ENCODE peak calls at places on chromosome 2, in eight cellular contexts. V is non-pigmented ciliary epithelial cell; J is GM12864; Q is GM13976; U is AG10803; K is mesendoderm; R is T-helper 9 cell; G is CD4-positive, alpha-beta T cell. T is an unnamed sample.

GRCh38 chr2:191636235-191636543 is 41.7 kb upstream of the NABP1 start:
- DNase-seq in V (peak), J (no peak), Q (no peak), U (peak), K (peak), R (no peak), G (no peak), T (peak)

GRCh38 chr2:20674309-20674965 is 7.5 kb downstream of the GDF7 start:
- DNase-seq in V (no peak), J (no peak), Q (no peak), U (no peak), K (no peak), R (no peak), G (no peak), T (no peak)

GRCh38 chr2:240419321-240419720 is 16.1 kb upstream of the GPC1 start:
- DNase-seq in V (no peak), J (no peak), Q (no peak), U (no peak), K (no peak), R (no peak), G (no peak), T (no peak)

GRCh38 chr2:39289609-39290008 is 45.8 kb upstream of the CDKL4 start:
- DNase-seq in V (no peak), J (no peak), Q (no peak), U (no peak), K (no peak), R (no peak), G (no peak), T (peak)

GRCh38 chr2:65918760-65919187 is 486.4 kb upstream of the SPRED2 start:
- DNase-seq in V (no peak), J (no peak), Q (no peak), U (no peak), K (peak), R (no peak), G (no peak), T (no peak)

GRCh38 chr2:11446733-11447248 is 19.2 kb downstream of the E2F6 start:
- DNase-seq in V (peak), J (peak), Q (peak), U (peak), K (peak), R (peak), G (peak), T (peak)

GRCh38 chr2:150883521-150883895 is 378.2 kb downstream of the RBM43 start:
- DNase-seq in V (no peak), J (no peak), Q (no peak), U (no peak), K (no peak), R (no peak), G (no peak), T (no peak)

GRCh38 chr2:234451852-234452625 is 44.8 kb downstream of the ARL4C start:
- DNase-seq in V (peak), J (no peak), Q (no peak), U (peak), K (no peak), R (no peak), G (no peak), T (peak)

GRCh38 chr2:127612111-127612822 is 33.7 kb upstream of the GPR17 start:
- DNase-seq in V (no peak), J (no peak), Q (no peak), U (no peak), K (no peak), R (no peak), G (no peak), T (no peak)

GRCh38 chr2:121004950-121005349 is 269.3 kb downstream of the GLI2 start:
- DNase-seq in V (no peak), J (no peak), Q (no peak), U (no peak), K (no peak), R (no peak), G (no peak), T (no peak)

GRCh38 chr2:119069781-119070180 is 88.8 kb downstream of the C1QL2 start:
- DNase-seq in V (no peak), J (no peak), Q (no peak), U (no peak), K (no peak), R (no peak), G (no peak), T (no peak)

GRCh38 chr2:227460079-227460485 is 11.9 kb upstream of the AGFG1 start:
- DNase-seq in V (no peak), J (no peak), Q (peak), U (peak), K (no peak), R (peak), G (peak), T (peak)

GRCh38 chr2:64525323-64525625 is 1.1 kb downstream of the AFTPH start:
- DNase-seq in V (no peak), J (no peak), Q (peak), U (no peak), K (peak), R (no peak), G (peak), T (peak)

GRCh38 chr2:99451686-99452085 is 38.1 kb downstream of the REV1 start:
- DNase-seq in V (no peak), J (no peak), Q (no peak), U (no peak), K (no peak), R (no peak), G (no peak), T (no peak)

GRCh38 chr2:212709287-212709686 is 170.7 kb upstream of the ERBB4 start:
- DNase-seq in V (no peak), J (no peak), Q (no peak), U (peak), K (no peak), R (no peak), G (no peak), T (no peak)

GRCh38 chr2:67846341-67847070 is 216.3 kb downstream of the C1D start:
- DNase-seq in V (peak), J (peak), Q (peak), U (peak), K (peak), R (peak), G (no peak), T (peak)

GRCh38 chr2:159225025-159226016 is 61.2 kb downstream of the WDSUB1 start:
- DNase-seq in V (no peak), J (no peak), Q (no peak), U (no peak), K (no peak), R (no peak), G (no peak), T (peak)

GRCh38 chr2:120314656-120315366 is 31.1 kb upstream of the INHBB start:
- DNase-seq in V (no peak), J (no peak), Q (no peak), U (no peak), K (no peak), R (no peak), G (peak), T (no peak)